ENCODE peak calls at places on chromosomes 13 and 19, in six cellular contexts. X is EH, Q is NCI-H1436, Z is H54, E is hepatocyte, A is epithelial cell of esophagus. S is an unnamed sample.

GRCh38 chr19:27679905-27680304 is 1533.0 kb downstream of the UQCRFS1 start:
- DNase-seq in Z (no peak), A (no peak), Q (no peak), X (no peak), E (no peak), S (no peak)

GRCh38 chr13:82717249-82717648 is 1165.0 kb downstream of the SLITRK1 start:
- DNase-seq in A (peak; percentile 89), E (no peak), Q (no peak), X (peak; percentile 81), Z (peak; percentile 11), S (peak; percentile 70)

GRCh38 chr19:7927605-7928333 is 1.8 kb upstream of the CTXN1 start:
- DNase-seq in X (no peak), Z (no peak), Q (no peak), A (no peak), E (no peak), S (no peak)

GRCh38 chr19:47094557-47095517 is 18.7 kb downstream of the ZC3H4 start:
- DNase-seq in Q (no peak), X (no peak), Z (no peak), E (peak; percentile 83), A (peak; percentile 29), S (no peak)

GRCh38 chr19:31548941-31549340 is 199.7 kb upstream of the TSHZ3 start:
- DNase-seq in A (peak; percentile 9), Q (no peak), E (peak; percentile 38), Z (no peak), X (peak; percentile 34), S (peak; percentile 23)

GRCh38 chr19:1222394-1222793 is 15.4 kb downstream of the CBARP start:
- DNase-seq in A (no peak), X (no peak), Q (no peak), Z (no peak), E (no peak), S (no peak)

GRCh38 chr19:7500811-7501450 is 12.1 kb upstream of the PEX11G start:
- DNase-seq in A (peak; percentile 83), Q (peak; percentile 80), E (peak; percentile 82), X (peak; percentile 46), Z (no peak), S (no peak)

GRCh38 chr19:29679598-29680210 is 14.4 kb downstream of the PLEKHF1 start:
- DNase-seq in Z (no peak), Q (no peak), X (no peak), E (no peak), A (no peak), S (no peak)

GRCh38 chr19:7925171-7925837 is 631 bp downstream of the CTXN1 start:
- DNase-seq in X (peak; percentile 83), Z (peak; percentile 93), A (peak; percentile 64), E (peak; percentile 94), Q (peak; percentile 70), S (peak; percentile 76)

GRCh38 chr19:43754312-43754561 is 525 bp downstream of the SMG9 start:
- DNase-seq in A (no peak), Z (no peak), Q (no peak), E (no peak), X (no peak), S (no peak)

GRCh38 chr19:29625316-29625715 is 19.2 kb downstream of the POP4 start:
- DNase-seq in X (no peak), E (no peak), Z (no peak), A (no peak), Q (no peak), S (no peak)

GRCh38 chr13:41563501-41564001 is 106.2 kb downstream of the RGCC start:
- DNase-seq in Q (no peak), Z (no peak), X (peak; percentile 48), E (no peak), A (peak; percentile 43), S (no peak)

GRCh38 chr13:39284801-39285388 is 246.6 kb downstream of the NHLRC3 start:
- DNase-seq in Z (no peak), A (no peak), X (peak; percentile 25), Q (no peak), E (no peak), S (no peak)

GRCh38 chr13:61954092-61954491 is 538.4 kb upstream of the PCDH20 start:
- DNase-seq in A (peak; percentile 41), Z (no peak), X (no peak), Q (no peak), E (peak; percentile 19), S (peak; percentile 39)

GRCh38 chr13:38429916-38430315 is 80.3 kb downstream of the UFM1 start:
- DNase-seq in Z (no peak), X (no peak), A (no peak), E (no peak), Q (no peak), S (no peak)

GRCh38 chr13:114127473-114128347 is 4.7 kb downstream of the RASA3 start:
- DNase-seq in A (no peak), X (peak; percentile 17), Z (no peak), Q (no peak), E (no peak), S (no peak)

GRCh38 chr13:107669356-107669755 is 546.0 kb downstream of the LIG4 start:
- DNase-seq in Z (no peak), Q (no peak), A (no peak), X (no peak), E (no peak), S (peak; percentile 8)

GRCh38 chr13:30091035-30091434 is 216.3 kb downstream of the KATNAL1 start:
- DNase-seq in X (no peak), A (no peak), Q (no peak), Z (no peak), E (no peak), S (no peak)

GRCh38 chr13:77492982-77493381 is 42.5 kb upstream of the SCEL start:
- DNase-seq in A (peak; percentile 66), Q (peak; percentile 55), E (peak; percentile 47), X (peak; percentile 13), Z (no peak), S (peak; percentile 11)

GRCh38 chr13:78160793-78161192 is 242.2 kb upstream of the EDNRB start:
- DNase-seq in E (no peak), X (peak; percentile 87), A (peak; percentile 29), Q (no peak), Z (no peak), S (peak; percentile 46)

GRCh38 chr19:48419158-48419920 is 25.9 kb downstream of the GRIN2D start:
- DNase-seq in X (peak; percentile 66), E (no peak), Q (peak; percentile 29), A (peak; percentile 40), Z (no peak), S (peak; percentile 40)

GRCh38 chr13:51520524-51520923 is 63.7 kb upstream of the WDFY2 start:
- DNase-seq in A (peak; percentile 85), X (peak; percentile 80), Q (no peak), Z (no peak), E (peak; percentile 24), S (no peak)

GRCh38 chr19:42199440-42200115 is 17.9 kb downstream of the DEDD2 start:
- DNase-seq in E (no peak), Z (no peak), Q (no peak), A (peak; percentile 84), X (no peak), S (no peak)

GRCh38 chr13:98915563-98916348 is 62.1 kb downstream of the DOCK9 start:
- DNase-seq in Q (no peak), A (peak; percentile 36), Z (no peak), E (no peak), X (peak; percentile 7), S (no peak)

GRCh38 chr13:111283991-111284390 is 36.5 kb upstream of the TEX29 start:
- DNase-seq in X (peak; percentile 6), Z (no peak), E (no peak), A (no peak), Q (no peak), S (no peak)

GRCh38 chr13:98461525-98462240 is 115.2 kb downstream of the STK24 start:
- DNase-seq in A (no peak), Z (no peak), X (no peak), Q (no peak), E (no peak), S (no peak)

GRCh38 chr19:34495416-34495815 is 13.9 kb downstream of the WTIP start:
- DNase-seq in A (no peak), Q (no peak), X (no peak), Z (no peak), E (no peak), S (no peak)

GRCh38 chr19:5993516-5994406 is 15.8 kb upstream of the RANBP3 start:
- DNase-seq in X (peak; percentile 69), Z (no peak), A (no peak), Q (no peak), E (no peak), S (no peak)

GRCh38 chr19:15936950-15937349 is 2.6 kb upstream of the CYP4F11 start:
- DNase-seq in E (no peak), X (no peak), Z (no peak), Q (no peak), A (no peak), S (no peak)

GRCh38 chr13:99800951-99801350 is 170.6 kb downstream of the ZIC5 start:
- DNase-seq in X (no peak), Q (no peak), Z (no peak), E (no peak), A (no peak), S (no peak)

GRCh38 chr13:60852886-60853285 is 455.9 kb downstream of the TDRD3 start:
- DNase-seq in Z (no peak), X (no peak), A (no peak), E (no peak), Q (no peak), S (no peak)